ENCODE peak calls at places on chromosomes 12 and 14, in six cellular contexts. Q, Z, W, T, H and Y are unnamed samples.

GRCh38 chr12:104342635-104343249 is 39.2 kb downstream of the EID3 start:
- DNase-seq in Q (peak; percentile 49), Z (no peak), W (no peak), T (no peak), H (no peak), Y (no peak)

GRCh38 chr14:74349757-74350156 is 1.5 kb downstream of the VRTN start:
- DNase-seq in Q (peak; percentile 68), Z (peak; percentile 69), W (no peak), T (peak; percentile 27), H (peak; percentile 40), Y (no peak)

GRCh38 chr14:70382556-70382955 is 23.1 kb upstream of the COX16 start:
- DNase-seq in Q (no peak), Z (no peak), W (no peak), T (no peak), H (no peak), Y (no peak)

GRCh38 chr12:49233842-49234526 is 30.9 kb upstream of the TUBA1C start:
- DNase-seq in Q (peak; percentile 68), Z (peak; percentile 11), W (peak; percentile 24), T (peak; percentile 78), H (peak; percentile 31), Y (no peak)

GRCh38 chr14:54350196-54350595 is 46.6 kb upstream of the CDKN3 start:
- DNase-seq in Q (no peak), Z (no peak), W (no peak), T (no peak), H (no peak), Y (no peak)

GRCh38 chr14:92964124-92965109 is 41.5 kb downstream of the CHGA start:
- DNase-seq in Q (no peak), Z (no peak), W (no peak), T (no peak), H (no peak), Y (no peak)

GRCh38 chr14:69650948-69651369 is 39.6 kb downstream of the SUSD6 start:
- DNase-seq in Q (peak; percentile 67), Z (no peak), W (no peak), T (no peak), H (no peak), Y (no peak)

GRCh38 chr14:86712176-86712575 is 1182.2 kb downstream of the FLRT2 start:
- DNase-seq in Q (no peak), Z (no peak), W (no peak), T (no peak), H (no peak), Y (no peak)

GRCh38 chr14:95023886-95024285 is 133.4 kb downstream of the DICER1 start:
- DNase-seq in Q (no peak), Z (no peak), W (no peak), T (no peak), H (no peak), Y (no peak)

GRCh38 chr14:37816743-37817295 is 221.4 kb downstream of the TTC6 start:
- DNase-seq in Q (no peak), Z (no peak), W (no peak), T (no peak), H (no peak), Y (no peak)

GRCh38 chr12:116760621-116761020 is 22.5 kb downstream of the RNFT2 start:
- DNase-seq in Q (no peak), Z (no peak), W (no peak), T (no peak), H (no peak), Y (no peak)
- H3K4me3 ChIP-seq in Q (no peak overlapping the region), Z (no peak overlapping the region), W (no peak overlapping the region), T (peak overlapping the region; percentile 42), H (no peak overlapping the region), Y (no peak overlapping the region)

GRCh38 chr12:14281539-14281938 is 83.9 kb upstream of the ATF7IP start:
- DNase-seq in Q (no peak), Z (no peak), W (no peak), T (no peak), H (no peak), Y (no peak)

GRCh38 chr12:14280921-14281320 is 84.6 kb upstream of the ATF7IP start:
- DNase-seq in Q (no peak), Z (no peak), W (no peak), T (no peak), H (no peak), Y (no peak)

GRCh38 chr12:14279845-14280244 is 85.6 kb upstream of the ATF7IP start:
- DNase-seq in Q (no peak), Z (no peak), W (no peak), T (no peak), H (no peak), Y (no peak)

GRCh38 chr12:14284189-14284722 is 81.2 kb upstream of the ATF7IP start:
- DNase-seq in Q (peak; percentile 71), Z (no peak), W (peak; percentile 71), T (no peak), H (peak; percentile 46), Y (no peak)

DNA sequence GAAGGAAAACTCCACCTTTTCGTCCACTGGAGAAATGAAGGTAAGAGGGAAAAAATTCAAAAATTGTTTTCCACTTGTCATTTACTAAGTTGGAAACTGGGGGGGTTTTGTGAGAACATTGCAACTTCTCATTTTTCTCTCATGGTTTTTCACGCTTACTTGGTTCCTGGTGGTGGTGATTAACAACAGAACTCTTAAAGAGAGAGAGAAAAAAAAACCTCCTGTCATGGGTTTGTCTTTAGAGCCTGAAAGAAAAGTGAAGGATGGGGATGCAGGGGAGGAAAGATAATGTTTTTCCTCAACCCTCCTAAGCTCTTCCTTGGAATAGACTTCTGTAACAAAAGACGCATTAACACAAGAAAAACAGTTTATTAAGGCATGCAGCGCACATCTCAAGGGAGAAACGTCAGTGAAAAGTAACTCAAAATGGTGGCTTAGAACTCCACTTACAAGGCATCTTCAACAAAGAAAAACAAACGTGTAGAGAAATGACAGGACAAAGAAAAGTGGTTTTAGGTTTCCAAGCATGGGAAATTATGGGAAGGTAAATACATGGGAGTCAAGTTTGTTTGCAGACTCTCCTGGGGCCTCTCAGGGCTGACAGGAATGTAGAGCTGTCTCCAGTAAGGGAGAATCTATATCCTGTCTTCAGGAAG is 81.9 kb upstream of the ATF7IP start:
- DNase-seq in Q (peak; percentile 64), Z (no peak), W (no peak), T (no peak), H (peak; percentile 86), Y (no peak)
- H3K4me3 ChIP-seq in Q (peak overlapping the region; percentile 7), Z (no peak overlapping the region), W (no peak overlapping the region), T (no peak overlapping the region), H (peak overlapping the region; percentile 20), Y (no peak overlapping the region)

GRCh38 chr14:103220134-103220981 is 97.1 kb downstream of the TNFAIP2 start:
- DNase-seq in Q (peak; percentile 70), Z (no peak), W (no peak), T (no peak), H (peak; percentile 60), Y (no peak)
- H3K4me3 ChIP-seq in Q (no peak overlapping the region), Z (peak overlapping the region; percentile 13), W (peak overlapping the region; percentile 21), T (peak overlapping the region; percentile 16), H (peak overlapping the region; percentile 58), Y (peak overlapping the region; percentile 19)

GRCh38 chr12:47775100-47775911 is 2.3 kb downstream of the SLC48A1 start:
- DNase-seq in Q (no peak), Z (no peak), W (no peak), T (no peak), H (no peak), Y (peak; percentile 46)
- H3K4me3 ChIP-seq in Q (no peak overlapping the region), Z (no peak overlapping the region), W (no peak overlapping the region), T (no peak overlapping the region), H (no peak overlapping the region), Y (no peak overlapping the region)

GRCh38 chr14:90621205-90621600 is 195.0 kb downstream of the TTC7B start:
- DNase-seq in Q (no peak), Z (no peak), W (no peak), T (no peak), H (no peak), Y (no peak)
- H3K4me3 ChIP-seq in Q (no peak overlapping the region), Z (no peak overlapping the region), W (no peak overlapping the region), T (no peak overlapping the region), H (no peak overlapping the region), Y (no peak overlapping the region)

DNA sequence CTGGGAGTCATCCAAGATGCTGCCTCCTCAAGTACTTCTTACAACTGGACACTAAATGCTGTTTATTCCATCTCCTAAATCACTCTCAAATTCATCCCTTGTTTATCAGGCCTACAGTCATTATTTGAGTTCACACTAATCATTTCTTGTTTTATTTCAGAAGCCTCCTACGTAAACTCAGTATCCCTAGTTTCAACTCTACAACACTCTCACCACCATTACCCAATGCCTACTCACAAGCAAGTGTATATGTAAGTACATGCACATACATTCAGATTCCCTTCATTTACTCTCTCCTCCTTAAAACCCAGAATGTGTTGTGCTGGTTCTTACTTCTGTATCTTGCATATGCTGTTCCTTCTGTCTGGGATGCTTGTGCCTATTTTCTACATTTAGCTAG is 43.0 kb downstream of the DDHD1 start:
- DNase-seq in Q (no peak), Z (no peak), W (no peak), T (no peak), H (no peak), Y (no peak)
- H3K4me3 ChIP-seq in Q (no peak overlapping the region), Z (no peak overlapping the region), W (no peak overlapping the region), T (no peak overlapping the region), H (no peak overlapping the region), Y (no peak overlapping the region)

GRCh38 chr12:50569876-50570275 is 65.1 kb downstream of the DIP2B start:
- DNase-seq in Q (no peak), Z (no peak), W (no peak), T (no peak), H (no peak), Y (no peak)
- H3K4me3 ChIP-seq in Q (no peak overlapping the region), Z (no peak overlapping the region), W (no peak overlapping the region), T (no peak overlapping the region), H (no peak overlapping the region), Y (no peak overlapping the region)

GRCh38 chr14:22334627-22335026 is 254.4 kb downstream of the DAD1 start:
- DNase-seq in Q (peak; percentile 64), Z (no peak), W (no peak), T (no peak), H (no peak), Y (no peak)
- H3K4me3 ChIP-seq in Q (no peak overlapping the region), Z (no peak overlapping the region), W (no peak overlapping the region), T (no peak overlapping the region), H (no peak overlapping the region), Y (no peak overlapping the region)

GRCh38 chr14:72401632-72402428 is 469.6 kb downstream of the RGS6 start:
- DNase-seq in Q (no peak), Z (no peak), W (no peak), T (no peak), H (no peak), Y (no peak)
- H3K4me3 ChIP-seq in Q (no peak overlapping the region), Z (no peak overlapping the region), W (no peak overlapping the region), T (no peak overlapping the region), H (no peak overlapping the region), Y (no peak overlapping the region)